ENCODE peak calls at places on chromosomes 4 and X, in nine cellular contexts. O is amniotic stem cell; B is PC-3; L is CD4-positive, CD25-positive, alpha-beta regulatory T cell; H is stimulated activated CD4-positive, alpha-beta T cell treated with anti-CD3 and anti-CD28 coated beads, Interleukin-2, amount 100 ng/mL, for 4 hours; I is activated CD4-positive, alpha-beta T cell treated with anti-CD3 and anti-CD28 coated beads, Interleukin-2, amount 10 ng/mL, durations not matched to agents 7 days and 5 days; R is NCI-H2081; A is iris pigment epithelial cell; D is T-cell. T is an unnamed sample.

GRCh38 chr4:74535471-74535870 is 90.5 kb downstream of the AREG start:
- DNase-seq in O (no peak), B (no peak), L (no peak), H (no peak), I (no peak), R (no peak), A (no peak), D (no peak), T (no peak)

GRCh38 chr4:125315571-125316390 is 1.0 kb downstream of the FAT4 start:
- DNase-seq in O (peak), B (peak), L (no peak), H (no peak), I (no peak), R (peak), A (peak), D (no peak), T (no peak)

GRCh38 chrX:87626996-87627395 is 109.4 kb downstream of the KLHL4 start:
- DNase-seq in O (no peak), B (no peak), L (no peak), H (no peak), I (no peak), R (no peak), A (no peak), D (no peak), T (no peak)

GRCh38 chr4:3330682-3331081 is 37.9 kb downstream of the RGS12 start:
- DNase-seq in O (no peak), B (no peak), L (no peak), H (no peak), I (no peak), R (no peak), A (no peak), D (no peak), T (peak)

GRCh38 chrX:134654398-134655012 is 3.8 kb downstream of the PLAC1 start:
- DNase-seq in O (no peak), B (no peak), L (no peak), H (no peak), I (no peak), R (no peak), A (no peak), D (no peak), T (no peak)

GRCh38 chrX:46994096-46994495 is 81.9 kb downstream of the JADE3 start:
- DNase-seq in O (no peak), B (no peak), L (no peak), H (no peak), I (no peak), R (no peak), A (no peak), D (no peak), T (no peak)

GRCh38 chrX:18353931-18354368 is 538 bp downstream of the SCML2 start:
- DNase-seq in O (no peak), B (peak), L (no peak), H (peak), I (peak), R (no peak), A (no peak), D (no peak), T (peak)

GRCh38 chr4:120070191-120070590 is 3.5 kb upstream of the MAD2L1 start:
- DNase-seq in O (no peak), B (no peak), L (no peak), H (no peak), I (no peak), R (no peak), A (peak), D (no peak), T (no peak)

GRCh38 chr4:80173841-80174240 is 23.5 kb upstream of the PRDM8 start:
- DNase-seq in O (no peak), B (no peak), L (no peak), H (no peak), I (no peak), R (no peak), A (peak), D (no peak), T (no peak)

T was measured in GDM1.